ENCODE peak calls at places on chromosomes 1 and 21, in seven cellular contexts. I, O, W, R, Q, L and J are unnamed samples.

GRCh38 chr1:44489481-44489880 is 84.4 kb downstream of the RNF220 start:
- DNase-seq in W (peak), Q (no peak), R (peak), O (peak), L (peak), I (no peak), J (no peak)

GRCh38 chr1:52403566-52404115 is 582 bp downstream of the ORC1 start:
- DNase-seq in Q (peak), O (peak), I (no peak), W (peak), L (peak), R (peak), J (peak)

GRCh38 chr1:154407021-154407865 is 2.1 kb downstream of the IL6R start:
- DNase-seq in O (no peak), Q (no peak), L (peak), I (no peak), W (no peak), R (no peak), J (no peak)

GRCh38 chr1:209672705-209673630 is 2.2 kb upstream of the G0S2 start:
- DNase-seq in O (no peak), W (no peak), Q (no peak), L (no peak), I (no peak), R (no peak), J (no peak)

GRCh38 chr1:108896160-108897150 is 19.7 kb downstream of the GPSM2 start:
- DNase-seq in W (no peak), I (no peak), L (peak), O (peak), R (no peak), Q (peak), J (peak)

GRCh38 chr1:84722794-84723193 is 32.5 kb upstream of the SSX2IP start:
- DNase-seq in L (no peak), R (no peak), W (no peak), I (no peak), O (peak), Q (no peak), J (no peak)

GRCh38 chr1:7669559-7670208 is 101.4 kb upstream of the VAMP3 start:
- DNase-seq in L (peak), I (peak), Q (peak), W (no peak), O (peak), R (no peak), J (peak)

GRCh38 chr1:51963592-51964308 is 26.8 kb downstream of the RAB3B start:
- DNase-seq in L (no peak), O (no peak), I (no peak), Q (no peak), W (no peak), R (no peak), J (no peak)

GRCh38 chr1:181173761-181174371 is 85.4 kb downstream of the IER5 start:
- DNase-seq in Q (no peak), O (no peak), R (no peak), I (peak), W (no peak), L (no peak), J (peak)

GRCh38 chr1:117164209-117164608 is 42.7 kb upstream of the TRIM45 start:
- DNase-seq in O (no peak), L (no peak), W (no peak), Q (no peak), R (no peak), I (no peak), J (no peak)

GRCh38 chr1:117657031-117657430 is 51.2 kb downstream of the TENT5C start:
- DNase-seq in R (peak), O (peak), L (peak), W (peak), Q (no peak), I (no peak), J (peak)

GRCh38 chr1:21337931-21338567 is 47.8 kb upstream of the ECE1 start:
- DNase-seq in I (no peak), L (peak), W (no peak), O (peak), Q (no peak), R (no peak), J (no peak)

GRCh38 chr21:24428539-24429186 is 1178.6 kb downstream of the MRPL39 start:
- DNase-seq in O (no peak), Q (no peak), R (no peak), I (no peak), W (no peak), L (no peak), J (no peak)

GRCh38 chr1:246632584-246633168 is 66.4 kb downstream of the CNST start:
- DNase-seq in I (no peak), R (peak), O (peak), Q (no peak), W (no peak), L (peak), J (no peak)

GRCh38 chr1:174976436-174977107 is 23.2 kb upstream of the CACYBP start:
- DNase-seq in R (peak), I (no peak), O (peak), Q (no peak), W (no peak), L (peak), J (peak)

GRCh38 chr1:183801649-183802048 is 3.3 kb upstream of the RGL1 start:
- DNase-seq in L (no peak), W (no peak), Q (no peak), O (no peak), R (no peak), I (no peak), J (no peak)

GRCh38 chr21:26007911-26008579 is 162.5 kb downstream of the APP start:
- DNase-seq in I (no peak), L (peak), W (no peak), R (no peak), O (peak), Q (no peak), J (no peak)

GRCh38 chr1:211713231-211713630 is 37.8 kb upstream of the NEK2 start:
- DNase-seq in W (no peak), L (no peak), I (no peak), R (no peak), O (no peak), Q (no peak), J (no peak)

GRCh38 chr1:226498690-226499008 is 49.9 kb upstream of the STUM start:
- DNase-seq in I (peak), Q (peak), R (no peak), O (no peak), W (no peak), L (no peak), J (no peak)

GRCh38 chr1:118317836-118318614 is 133.0 kb upstream of the SPAG17 start:
- DNase-seq in I (no peak), W (no peak), Q (peak), L (no peak), R (no peak), O (no peak), J (peak)

GRCh38 chr1:98660941-98661543 is 479 bp upstream of the SNX7 start:
- DNase-seq in Q (no peak), R (peak), W (no peak), L (no peak), I (no peak), O (peak), J (no peak)

GRCh38 chr1:121558514-121558913 is 373.7 kb downstream of the SRGAP2C start:
- DNase-seq in R (no peak), O (peak), L (peak), Q (no peak), I (no peak), W (no peak), J (peak)

GRCh38 chr1:231274119-231274825 is 33.3 kb downstream of the GNPAT start:
- DNase-seq in O (no peak), I (no peak), W (no peak), Q (no peak), L (no peak), R (peak), J (no peak)

GRCh38 chr1:26145041-26145959 is 13.6 kb upstream of the FAM110D start:
- DNase-seq in I (peak), W (peak), L (peak), Q (peak), O (peak), R (peak), J (peak)

GRCh38 chr1:85606414-85606800 is 25.8 kb downstream of the CCN1 start:
- DNase-seq in I (no peak), W (no peak), L (peak), Q (no peak), O (peak), R (no peak), J (peak)

GRCh38 chr1:9996624-9997582 is at the start of gene RBP7:
- DNase-seq in O (no peak), W (peak), L (no peak), R (no peak), Q (peak), I (peak), J (peak)

GRCh38 chr1:238537641-238538040 is 646.9 kb upstream of the ZP4 start:
- DNase-seq in L (no peak), Q (no peak), W (no peak), I (no peak), R (no peak), O (no peak), J (no peak)

GRCh38 chr1:10553124-10553523 is 78.4 kb downstream of the PEX14 start:
- DNase-seq in W (no peak), Q (no peak), L (no peak), I (peak), R (no peak), O (no peak), J (no peak)

GRCh38 chr1:148166558-148167492 is 14.7 kb upstream of the NBPF11 start:
- DNase-seq in W (no peak), L (no peak), Q (no peak), R (no peak), O (no peak), I (no peak), J (peak)

GRCh38 chr1:31389616-31390015 is 16.7 kb upstream of the FABP3 start:
- DNase-seq in W (no peak), R (peak), O (no peak), I (no peak), L (no peak), Q (no peak), J (no peak)

GRCh38 chr1:53552981-53553733 is 94.0 kb downstream of the DMRTB1 start:
- DNase-seq in O (peak), I (no peak), Q (no peak), R (no peak), L (no peak), W (no peak), J (no peak)

GRCh38 chr1:58976294-58976693 is 192.4 kb upstream of the JUN start:
- DNase-seq in I (no peak), R (no peak), Q (no peak), L (no peak), O (no peak), W (no peak), J (no peak)

DNA sequence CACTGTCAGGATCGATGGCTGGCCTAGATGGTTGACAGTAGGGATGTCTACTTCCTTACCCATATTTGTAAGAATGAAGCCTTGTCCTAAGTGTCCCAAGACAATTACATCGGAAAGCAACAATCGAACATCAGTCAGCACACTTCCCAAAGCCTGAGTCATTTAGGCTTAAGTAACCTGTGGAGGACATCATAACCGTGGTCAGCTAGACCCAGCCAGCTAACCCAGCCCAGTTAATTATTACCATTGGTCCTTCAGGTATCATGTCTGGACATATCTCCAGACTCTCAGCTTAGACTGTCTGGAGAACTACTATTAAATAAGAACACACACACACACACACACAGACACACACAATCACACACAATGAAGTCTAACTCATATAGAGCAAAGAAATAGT is 264.7 kb downstream of the TRABD2B start:
- DNase-seq in L (no peak), O (no peak), Q (no peak), W (no peak), R (no peak), I (no peak), J (no peak)
- H2BK5ac ChIP-seq in L (no peak), O (no peak), Q (no peak), W (no peak), R (no peak), I (no peak), J (no peak)

DNA sequence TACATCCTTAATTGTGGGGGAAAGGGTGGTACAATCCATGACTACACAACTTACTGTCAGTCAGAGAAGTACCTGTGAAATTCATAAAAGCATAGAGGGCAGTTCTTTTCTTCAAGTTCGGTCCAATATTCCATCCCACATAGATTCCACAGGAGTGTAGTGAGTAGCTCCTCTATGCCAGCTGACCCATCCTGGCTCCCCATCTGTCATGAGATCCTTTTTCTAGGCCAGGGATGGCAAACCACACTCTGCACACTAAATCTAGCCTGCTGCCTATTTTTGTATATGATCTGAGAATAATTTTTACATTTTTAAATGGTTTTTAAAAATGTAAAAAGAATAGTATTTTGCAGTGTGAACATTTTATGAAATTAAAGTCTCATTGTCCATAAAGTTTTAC is 107.0 kb upstream of the TSPAN2 start:
- DNase-seq in Q (no peak), L (no peak), R (no peak), W (no peak), I (no peak), O (no peak), J (no peak)
- H2AK5ac ChIP-seq in Q (no peak), L (no peak), R (no peak), W (no peak), I (no peak), O (no peak), J (no peak)

DNA sequence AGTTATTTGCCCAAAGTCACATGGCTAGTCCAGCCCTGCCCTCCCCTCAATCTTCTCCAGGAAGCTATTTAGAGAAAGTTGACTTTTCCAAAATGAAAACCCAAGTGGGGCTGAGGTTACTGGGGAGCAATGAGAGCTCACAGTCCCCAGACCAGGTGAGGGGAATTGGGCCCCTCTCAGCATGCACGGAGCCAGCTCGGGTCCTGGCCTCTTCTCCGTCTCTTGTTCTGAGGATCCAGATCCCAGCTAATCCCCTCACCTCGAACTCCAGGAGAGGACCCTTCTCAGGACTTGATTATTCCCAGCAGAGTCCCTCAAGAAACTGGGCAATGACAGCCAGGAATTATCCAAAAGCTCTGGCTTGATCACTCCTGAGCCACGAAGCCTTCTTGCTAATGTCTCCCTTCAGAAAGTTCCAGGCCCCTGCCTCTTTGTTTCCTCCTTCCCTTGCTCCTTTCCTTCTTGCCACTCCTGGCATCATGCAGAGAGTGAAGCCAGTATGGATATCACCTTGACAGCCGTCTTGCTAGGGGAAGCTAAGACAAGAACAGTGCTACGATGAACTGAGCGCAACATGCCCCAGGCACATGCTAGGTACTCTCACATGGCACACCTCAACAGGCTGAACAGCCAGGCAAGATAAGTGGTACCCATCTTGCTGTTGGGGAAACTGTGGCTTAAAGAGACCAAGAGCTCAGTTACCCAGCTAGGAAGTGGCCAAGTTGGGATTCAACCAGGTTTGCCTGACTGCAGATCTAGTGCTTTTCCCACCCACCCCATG is 51.9 kb downstream of the KLHDC7A start:
- DNase-seq in Q (peak), R (no peak), L (no peak), I (peak), W (no peak), O (no peak), J (no peak)
- H4K8ac ChIP-seq in Q (no peak), R (no peak), L (no peak), I (no peak), W (no peak), O (no peak), J (no peak)

DNA sequence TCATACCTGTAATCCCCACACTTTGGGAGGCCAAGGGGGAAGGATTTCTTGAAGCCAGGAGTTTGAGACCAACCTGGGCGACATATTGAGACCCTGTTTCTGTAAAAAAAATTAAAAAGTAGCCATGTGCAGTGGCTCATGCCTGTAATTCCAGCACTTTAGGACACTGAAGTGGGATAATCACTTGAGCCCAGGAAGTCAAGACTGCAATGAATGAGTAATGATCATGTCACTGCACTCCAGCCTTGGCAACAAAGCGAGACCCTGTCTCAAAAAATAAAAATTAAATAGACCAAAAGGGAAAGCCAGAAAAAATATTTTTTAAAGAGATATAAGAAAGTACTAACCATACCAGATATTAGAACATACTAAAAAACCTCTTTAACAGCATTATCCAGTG is 44.7 kb upstream of the LYPLAL1 start:
- DNase-seq in L (no peak), I (no peak), W (no peak), Q (no peak), O (no peak), R (no peak), J (no peak)
- H2BK5ac ChIP-seq in L (no peak), I (no peak), W (no peak), Q (no peak), O (no peak), R (no peak), J (no peak)

DNA sequence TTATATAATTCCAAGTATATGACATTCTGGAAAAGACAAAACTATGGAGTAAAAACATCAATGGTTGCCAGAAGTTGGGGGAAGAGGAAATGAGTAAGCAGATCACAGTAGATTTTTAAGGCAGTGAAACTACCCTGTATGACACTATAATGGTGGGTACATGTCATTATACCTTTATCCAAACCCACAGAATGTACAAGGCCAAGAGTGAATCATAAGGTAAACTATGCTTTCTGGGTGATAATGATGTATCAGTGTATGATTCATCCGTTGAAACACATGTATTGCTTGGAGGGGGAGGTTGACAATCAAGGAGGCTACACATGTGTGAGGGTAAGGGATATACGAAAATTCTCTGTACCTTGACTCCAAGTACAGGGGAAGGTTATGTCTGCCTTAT is 862.7 kb downstream of the PLA2G4A start:
- DNase-seq in R (no peak), O (peak), Q (no peak), W (no peak), I (no peak), L (peak), J (no peak)
- H2AK5ac ChIP-seq in R (no peak), O (peak), Q (no peak), W (no peak), I (no peak), L (no peak), J (no peak)

GRCh38 chr1:14240265-14240664 is 358.2 kb upstream of the KAZN start:
- DNase-seq in Q (no peak), R (no peak), O (no peak), I (no peak), W (no peak), L (no peak), J (no peak)

GRCh38 chr1:14242145-14242544 is 356.3 kb upstream of the KAZN start:
- DNase-seq in O (no peak), I (no peak), Q (no peak), R (no peak), L (no peak), W (no peak), J (no peak)

GRCh38 chr1:14242870-14243269 is 355.6 kb upstream of the KAZN start:
- DNase-seq in Q (no peak), R (no peak), I (no peak), W (no peak), L (no peak), O (no peak), J (no peak)

GRCh38 chr1:14238472-14239059 is 359.9 kb upstream of the KAZN start:
- DNase-seq in Q (no peak), L (no peak), O (no peak), W (no peak), I (no peak), R (no peak), J (no peak)
- H4K8ac ChIP-seq in Q (no peak), L (no peak), O (no peak), W (no peak), I (no peak), R (no peak), J (no peak)

DNA sequence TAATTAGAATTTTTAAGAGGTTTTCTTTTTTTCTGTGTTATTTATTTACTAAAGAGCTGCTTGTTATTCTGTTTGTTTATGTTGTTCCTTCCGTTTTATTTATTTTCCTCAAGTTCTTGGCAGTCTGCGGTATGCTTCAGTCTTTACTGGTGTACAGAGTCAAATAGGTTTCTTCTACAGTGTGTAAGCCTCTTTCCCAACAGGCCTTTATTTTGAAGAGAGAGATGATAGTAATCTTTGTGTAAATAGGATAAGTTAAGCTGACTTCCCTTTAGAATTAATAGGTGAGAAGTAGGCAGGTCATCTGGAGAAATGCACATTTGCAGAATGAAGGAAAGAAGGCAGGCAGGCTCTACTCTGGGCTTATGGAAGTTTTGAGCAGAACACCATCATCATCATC is 23.8 kb downstream of the MAST2 start:
- DNase-seq in L (no peak), O (no peak), Q (no peak), R (no peak), I (no peak), W (no peak), J (no peak)
- H2BK5ac ChIP-seq in L (no peak), O (no peak), Q (no peak), R (no peak), I (no peak), W (no peak), J (no peak)

GRCh38 chr1:60374537-60374936 is 301.0 kb upstream of the C1orf87 start:
- DNase-seq in O (no peak), I (no peak), Q (no peak), R (no peak), L (no peak), W (no peak), J (no peak)

DNA sequence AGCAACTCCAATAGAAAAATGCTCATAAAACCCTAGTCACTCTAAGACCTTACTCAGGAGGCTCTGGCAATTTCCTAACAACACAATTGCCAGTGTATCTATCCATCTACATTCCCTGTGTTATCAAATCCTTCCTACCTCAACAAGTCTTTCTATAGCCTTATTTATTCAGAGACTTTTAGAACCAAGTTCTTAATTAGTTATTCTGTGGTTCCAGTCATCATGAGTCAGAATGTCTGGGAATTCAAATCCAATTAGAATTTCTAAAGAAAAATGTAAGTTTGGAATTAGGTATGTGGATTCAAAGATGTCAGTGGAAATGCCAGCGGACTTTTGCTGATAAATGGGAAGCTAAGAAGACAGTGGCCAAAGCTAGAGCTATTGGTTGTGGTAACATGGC is 302.6 kb upstream of the C1orf87 start:
- DNase-seq in W (no peak), O (no peak), Q (no peak), L (no peak), I (no peak), R (no peak), J (no peak)
- H2AK5ac ChIP-seq in W (no peak), O (no peak), Q (no peak), L (no peak), I (no peak), R (no peak), J (no peak)